ENCODE peak calls at places on chromosomes 5 and 9, in five cellular contexts. R is A549, L is transverse colon, D is OCI-LY7, H is heart left ventricle. Q is an unnamed sample.

GRCh38 chr5:154756203-154756870 is 1.2 kb downstream of the LARP1 start:
- DNase-seq in L (peak), H (no peak), D (peak), R (peak), Q (peak)

GRCh38 chr5:139670369-139671095 is 22.4 kb downstream of the CXXC5 start:
- DNase-seq in R (no peak), L (peak), H (no peak), D (peak), Q (no peak)

GRCh38 chr9:83649080-83649479 is 26.1 kb downstream of the IDNK start:
- DNase-seq in H (peak), L (peak), D (peak), R (peak), Q (peak)

GRCh38 chr9:73845954-73846690 is 651.0 kb upstream of the RORB start:
- DNase-seq in H (no peak), R (no peak), L (no peak), D (no peak), Q (no peak)

GRCh38 chr5:109644829-109645228 is 44.9 kb upstream of the MAN2A1 start:
- DNase-seq in H (no peak), D (no peak), L (no peak), R (no peak), Q (no peak)

GRCh38 chr5:168683247-168683926 is 104.2 kb upstream of the PANK3 start:
- DNase-seq in L (no peak), R (no peak), D (no peak), H (no peak), Q (no peak)

GRCh38 chr5:143596824-143597223 is 193.3 kb upstream of the NR3C1 start:
- DNase-seq in R (no peak), D (no peak), L (no peak), H (no peak), Q (no peak)

GRCh38 chr5:40233268-40233667 is 446.4 kb upstream of the PTGER4 start:
- DNase-seq in D (no peak), L (no peak), H (no peak), R (no peak), Q (no peak)

GRCh38 chr9:127393680-127394079 is 3.3 kb upstream of the SLC2A8 start:
- DNase-seq in R (no peak), L (no peak), H (no peak), D (no peak), Q (no peak)

GRCh38 chr9:71121275-71122168 is at the start of gene TRPM3:
- DNase-seq in H (no peak), R (no peak), L (no peak), D (no peak), Q (no peak)

GRCh38 chr9:135010363-135010860 is 77.1 kb upstream of the OLFM1 start:
- DNase-seq in L (no peak), H (no peak), D (no peak), R (no peak), Q (no peak)

GRCh38 chr9:134757206-134757975 is 115.8 kb downstream of the COL5A1 start:
- DNase-seq in R (no peak), L (no peak), H (no peak), D (no peak), Q (no peak)

GRCh38 chr9:129347323-129348120 is 169.5 kb upstream of the IER5L start:
- DNase-seq in H (no peak), R (peak), L (no peak), D (no peak), Q (no peak)

GRCh38 chr9:88339322-88339721 is 48.9 kb upstream of the SPIN1 start:
- DNase-seq in D (peak), R (no peak), L (no peak), H (no peak), Q (no peak)

GRCh38 chr9:91949946-91950664 is at the start of gene ROR2:
- DNase-seq in D (no peak), L (peak), R (peak), H (peak), Q (peak)

GRCh38 chr9:75418518-75418917 is 330.2 kb downstream of the OSTF1 start:
- DNase-seq in R (no peak), H (no peak), D (peak), L (no peak), Q (no peak)

GRCh38 chr9:91245432-91246313 is 116.0 kb downstream of the AUH start:
- DNase-seq in L (no peak), R (peak), H (no peak), D (no peak), Q (no peak)

GRCh38 chr9:14423816-14424261 is 109.9 kb upstream of the NFIB start:
- DNase-seq in L (no peak), H (no peak), R (no peak), D (no peak), Q (no peak)

GRCh38 chr9:14304242-14304641 is 9.7 kb downstream of the NFIB start:
- DNase-seq in H (no peak), D (no peak), L (no peak), R (no peak), Q (no peak)

GRCh38 chr9:132914924-132915323 is 29.5 kb downstream of the TSC1 start:
- DNase-seq in R (no peak), L (no peak), D (no peak), H (no peak), Q (no peak)

GRCh38 chr5:7794823-7795222 is 56.1 kb downstream of the CFAP90 start:
- DNase-seq in R (no peak), D (no peak), H (no peak), L (no peak), Q (no peak)

GRCh38 chr9:2602704-2603116 is 18.9 kb upstream of the VLDLR start:
- DNase-seq in H (no peak), D (no peak), R (peak), L (no peak), Q (peak)

GRCh38 chr5:13831236-13831810 is 113.2 kb downstream of the DNAH5 start:
- DNase-seq in H (no peak), L (no peak), R (no peak), D (no peak), Q (no peak)

GRCh38 chr9:134619983-134620612 is 21.5 kb upstream of the COL5A1 start:
- DNase-seq in L (no peak), D (no peak), H (peak), R (no peak), Q (no peak)

DNA sequence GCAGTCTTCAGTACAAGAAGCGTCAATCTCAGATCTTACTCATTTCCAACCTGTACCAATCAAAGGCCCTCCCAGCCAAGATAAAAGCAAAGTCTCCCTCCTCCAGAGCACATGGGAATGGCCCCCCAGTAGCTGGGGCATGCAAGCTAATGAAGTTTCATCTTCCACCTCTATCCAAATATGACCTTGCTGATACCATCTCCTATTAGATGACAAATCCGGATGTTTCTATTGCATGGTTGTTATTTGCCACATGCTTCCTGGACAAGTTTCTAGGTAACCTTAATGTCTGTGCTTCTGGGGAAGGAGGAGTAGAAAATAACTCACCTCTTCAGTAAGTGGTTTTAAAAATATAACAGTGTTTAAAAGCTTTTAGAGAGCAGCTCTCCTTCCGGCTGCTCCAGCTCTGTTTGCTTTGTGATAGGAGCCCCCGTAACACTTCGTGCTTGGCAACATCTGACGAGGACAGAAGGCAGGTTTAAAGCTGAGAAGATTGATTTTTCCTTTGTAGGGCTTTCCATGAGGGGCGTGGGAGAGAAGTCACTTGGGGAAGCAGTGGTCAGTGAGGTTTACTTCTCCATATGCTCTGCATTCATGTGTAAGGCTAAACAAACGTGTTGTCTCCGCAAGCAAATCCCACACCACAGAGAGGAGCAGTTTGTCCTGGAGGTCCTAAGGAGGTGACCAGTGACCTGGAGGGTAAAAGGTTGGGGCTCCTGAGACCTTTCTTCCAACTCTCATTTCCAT is 40.3 kb upstream of the GLRX start:
- DNase-seq in H (no peak), R (no peak), D (no peak), L (no peak), Q (no peak)
- H3K27ac ChIP-seq in H (no peak), R (peak), D (no peak), L (peak), Q (peak)

GRCh38 chr5:180792287-180792964 is 10.2 kb downstream of the MGAT1 start:
- DNase-seq in D (no peak), L (no peak), R (no peak), H (no peak), Q (no peak)

GRCh38 chr5:180790524-180790923 is 12.1 kb downstream of the MGAT1 start:
- DNase-seq in D (no peak), L (no peak), R (no peak), H (no peak), Q (no peak)

GRCh38 chr5:180791611-180792213 is 10.9 kb downstream of the MGAT1 start:
- DNase-seq in H (no peak), L (no peak), R (no peak), D (no peak), Q (no peak)

GRCh38 chr5:180787711-180788431 is 14.7 kb downstream of the MGAT1 start:
- DNase-seq in R (no peak), D (no peak), H (no peak), L (no peak), Q (no peak)

DNA sequence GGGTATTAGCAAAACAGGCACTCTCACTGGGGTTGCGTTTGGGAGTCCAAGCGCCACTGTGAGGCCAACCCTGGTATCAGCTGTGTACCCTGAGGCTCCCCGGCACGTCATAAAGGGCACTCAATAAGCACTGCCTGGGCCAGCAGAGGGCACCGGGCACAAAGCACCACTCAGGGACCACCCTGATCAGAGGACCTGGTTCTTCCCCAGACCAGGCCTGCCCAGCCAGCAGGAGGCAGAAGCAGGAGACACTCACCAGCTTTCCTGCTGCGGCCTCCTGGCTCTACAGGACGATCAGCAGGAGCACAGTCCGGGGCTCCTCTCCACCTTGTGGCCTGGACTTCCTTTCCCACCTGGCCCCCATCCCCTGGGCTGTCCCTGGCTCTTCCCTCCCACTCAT is 12.6 kb downstream of the MGAT1 start:
- DNase-seq in H (no peak), L (no peak), R (peak), D (peak), Q (no peak)
- TF ChIP-seq CTCF in H (no peak), L (no peak), R (peak), D (peak), Q (no peak)

GRCh38 chr5:9894571-9895304 is 264.6 kb upstream of the TAS2R1 start:
- DNase-seq in H (no peak), D (no peak), R (no peak), L (no peak), Q (no peak)
- H3K27ac ChIP-seq in H (no peak), D (no peak), R (no peak), L (no peak), Q (no peak)

GRCh38 chr9:4740623-4741364 is at the start of gene AK3:
- DNase-seq in D (peak), R (peak), H (peak), L (peak), Q (peak)
- TF ChIP-seq CTCF in D (peak), R (peak), H (peak), L (no peak), Q (no peak)

GRCh38 chr9:120937596-120937995 is 11.0 kb upstream of the TRAF1 start:
- DNase-seq in L (no peak), D (no peak), R (no peak), H (no peak), Q (no peak)
- H3K27ac ChIP-seq in L (peak), D (peak), R (peak), H (no peak), Q (peak)

GRCh38 chr9:102398205-102398604 is 596.9 kb upstream of the CYLC2 start:
- DNase-seq in L (no peak), R (no peak), H (no peak), D (no peak), Q (no peak)
- TF ChIP-seq CTCF in L (no peak), R (no peak), H (no peak), D (no peak), Q (no peak)

DNA sequence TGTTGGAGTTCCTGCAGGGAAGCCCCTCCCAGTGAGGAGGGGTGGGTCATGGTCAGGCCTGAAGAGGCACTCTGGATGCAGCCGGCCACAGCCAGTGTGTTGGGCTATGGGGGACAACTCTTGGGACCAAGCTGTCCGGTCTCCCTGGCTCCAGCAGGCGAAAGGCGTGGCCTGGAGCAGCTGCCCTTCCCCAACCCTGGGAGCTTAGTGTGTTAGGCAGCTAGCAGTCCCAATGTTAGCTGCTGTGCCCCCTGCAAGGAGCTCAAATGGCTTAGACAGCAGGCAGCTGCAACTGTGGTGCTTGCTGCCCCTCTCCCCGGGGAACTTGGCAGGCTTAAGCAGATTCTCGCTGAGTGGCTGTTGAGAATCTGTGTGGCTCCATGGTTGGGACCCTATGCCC is 67.5 kb upstream of the ACTBL2 start:
- DNase-seq in R (no peak), L (no peak), D (no peak), H (no peak), Q (no peak)
- H3K27ac ChIP-seq in R (no peak), L (no peak), D (no peak), H (no peak), Q (no peak)